ENCODE peak calls at places on chromosomes 4 and X, in seven cellular contexts. U, J, Q, C, W, G and D are unnamed samples.
A peak's percentile ranks its signal among the peaks of the same experiment; 100 is the strongest.

GRCh38 chr4:183073838-183074145 is 25.3 kb upstream of the WWC2 start:
- DNase-seq in J (no peak), W (no peak), Q (no peak), C (no peak), G (no peak), U (no peak), D (no peak)

GRCh38 chr4:15336410-15337184 is 91.2 kb upstream of the C1QTNF7 start:
- DNase-seq in C (no peak), J (no peak), Q (no peak), W (no peak), U (peak; percentile 92), G (no peak), D (no peak)

GRCh38 chr4:153335665-153336064 is 8.8 kb upstream of the MND1 start:
- DNase-seq in C (no peak), G (no peak), J (no peak), U (peak; percentile 77), W (no peak), Q (no peak), D (no peak)

GRCh38 chr4:163744861-163745260 is 250.4 kb downstream of the TMA16 start:
- DNase-seq in J (no peak), C (no peak), W (no peak), Q (no peak), U (no peak), G (no peak), D (no peak)

GRCh38 chr4:13640149-13640671 is 12.7 kb upstream of the BOD1L1 start:
- DNase-seq in C (no peak), W (no peak), G (no peak), Q (no peak), J (no peak), U (peak; percentile 88), D (peak; percentile 19)

GRCh38 chr4:17055788-17056187 is 157.3 kb upstream of the LDB2 start:
- DNase-seq in C (no peak), J (no peak), Q (no peak), G (no peak), W (no peak), U (peak; percentile 97), D (no peak)

GRCh38 chr4:108052511-108052910 is 62.8 kb downstream of the HADH start:
- DNase-seq in G (no peak), W (no peak), C (no peak), Q (no peak), J (no peak), U (no peak), D (no peak)

GRCh38 chr4:129043523-129043922 is 49.8 kb downstream of the SCLT1 start:
- DNase-seq in G (no peak), W (no peak), U (peak; percentile 9), C (no peak), J (no peak), Q (no peak), D (no peak)

GRCh38 chr4:59374416-59374815 is 1825.7 kb upstream of the ADGRL3 start:
- DNase-seq in U (no peak), J (no peak), W (no peak), G (no peak), Q (no peak), C (no peak), D (no peak)

GRCh38 chrX:103540145-103540544 is 20.9 kb upstream of the RAB40A start:
- DNase-seq in C (no peak), J (no peak), U (peak; percentile 58), Q (no peak), W (no peak), G (no peak), D (no peak)

GRCh38 chr4:140252144-140252741 is 98.3 kb upstream of the MAML3 start:
- DNase-seq in G (no peak), Q (peak; percentile 67), U (no peak), C (no peak), J (no peak), W (peak; percentile 69), D (peak; percentile 83)

GRCh38 chr4:85527815-85528214 is 52.9 kb downstream of the ARHGAP24 start:
- DNase-seq in W (no peak), G (no peak), Q (no peak), J (no peak), U (no peak), C (no peak), D (no peak)

GRCh38 chrX:149903889-149904748 is 23.1 kb downstream of the MAGEA8 start:
- DNase-seq in G (no peak), W (no peak), Q (no peak), U (peak; percentile 6), C (no peak), J (no peak), D (no peak)

GRCh38 chr4:128387600-128388351 is 100.2 kb upstream of the PGRMC2 start:
- DNase-seq in J (no peak), C (no peak), U (peak; percentile 43), Q (no peak), W (no peak), G (no peak), D (no peak)

GRCh38 chr4:135277116-135277979 is 1075.8 kb upstream of the PABPC4L start:
- DNase-seq in W (no peak), C (no peak), J (no peak), Q (no peak), U (peak; percentile 77), G (no peak), D (no peak)

GRCh38 chrX:20969565-20969964 is 404.7 kb upstream of the CNKSR2 start:
- DNase-seq in J (no peak), U (no peak), G (no peak), Q (no peak), W (no peak), C (no peak), D (no peak)

GRCh38 chr4:79049840-79050520 is 110.7 kb upstream of the PAQR3 start:
- DNase-seq in G (no peak), W (no peak), U (no peak), C (no peak), J (no peak), Q (no peak), D (no peak)

DNA sequence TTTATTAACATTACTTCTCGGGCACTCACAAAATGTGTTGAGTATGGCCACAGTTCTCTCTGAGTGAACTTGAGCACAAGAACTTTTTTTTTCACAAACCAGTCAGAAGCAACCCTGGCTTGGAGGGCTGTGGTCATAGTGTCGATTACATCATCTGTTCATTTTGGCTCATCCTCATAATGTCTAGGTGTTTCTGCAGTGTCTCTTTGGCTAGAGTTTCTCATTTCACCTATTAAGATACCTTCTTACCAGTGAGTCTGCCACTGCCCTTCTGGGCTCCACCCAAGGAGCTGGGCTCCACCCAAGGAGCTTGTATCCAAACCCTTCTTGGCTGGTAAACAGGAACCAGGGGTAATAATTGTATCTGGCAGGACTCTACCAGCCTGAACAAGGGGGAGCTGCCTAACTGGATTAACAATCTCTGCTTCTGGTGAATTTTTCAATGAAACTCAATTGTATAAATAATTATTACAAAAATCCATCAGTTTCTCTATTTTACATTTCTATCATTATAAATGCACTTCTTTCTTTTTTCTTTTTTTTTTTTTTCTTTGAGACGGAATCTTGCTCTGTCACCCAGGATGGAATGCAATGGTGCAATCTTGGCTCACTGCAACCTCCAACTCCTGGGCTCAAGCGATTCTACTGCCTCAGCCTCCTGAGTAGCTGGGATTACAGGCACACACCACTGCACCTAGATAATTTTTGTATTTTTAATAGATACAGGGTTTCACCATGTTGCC is 667.7 kb upstream of the SLIT2 start:
- DNase-seq in U (no peak), J (no peak), Q (no peak), C (no peak), W (no peak), G (no peak), D (no peak)
- H3K4me1 ChIP-seq in U (no peaks in the 10 kb centered on the region), J (peaks cover 16% of the 10 kb centered on the region), Q (no peaks in the 10 kb centered on the region), C (no peaks in the 10 kb centered on the region), W (no peaks in the 10 kb centered on the region), G (no peaks in the 10 kb centered on the region), D (no peaks in the 10 kb centered on the region)

GRCh38 chrX:16100673-16101072 is 22.7 kb upstream of the GRPR start:
- DNase-seq in G (peak; percentile 35), Q (peak; percentile 39), J (no peak), U (no peak), C (no peak), W (no peak), D (peak; percentile 17)
- H3K27me3 ChIP-seq in G (no peaks in the 10 kb centered on the region), Q (no peaks in the 10 kb centered on the region), J (no peaks in the 10 kb centered on the region), U (peaks cover 5% of the 10 kb centered on the region), C (no peaks in the 10 kb centered on the region), W (no peaks in the 10 kb centered on the region), D (no peaks in the 10 kb centered on the region)

GRCh38 chrX:155263854-155264628 is at the start of gene RAB39B:
- DNase-seq in G (peak; percentile 53), U (peak; percentile 68), Q (peak; percentile 79), C (peak; percentile 63), W (no peak), J (peak; percentile 39), D (peak; percentile 69)

GRCh38 chrX:155266446-155266845 is 2.2 kb upstream of the RAB39B start:
- DNase-seq in Q (no peak), G (no peak), W (no peak), J (no peak), C (no peak), U (no peak), D (no peak)

GRCh38 chrX:155259752-155260151 is 4.5 kb downstream of the RAB39B start:
- DNase-seq in W (no peak), G (no peak), J (no peak), C (no peak), U (no peak), Q (no peak), D (no peak)

DNA sequence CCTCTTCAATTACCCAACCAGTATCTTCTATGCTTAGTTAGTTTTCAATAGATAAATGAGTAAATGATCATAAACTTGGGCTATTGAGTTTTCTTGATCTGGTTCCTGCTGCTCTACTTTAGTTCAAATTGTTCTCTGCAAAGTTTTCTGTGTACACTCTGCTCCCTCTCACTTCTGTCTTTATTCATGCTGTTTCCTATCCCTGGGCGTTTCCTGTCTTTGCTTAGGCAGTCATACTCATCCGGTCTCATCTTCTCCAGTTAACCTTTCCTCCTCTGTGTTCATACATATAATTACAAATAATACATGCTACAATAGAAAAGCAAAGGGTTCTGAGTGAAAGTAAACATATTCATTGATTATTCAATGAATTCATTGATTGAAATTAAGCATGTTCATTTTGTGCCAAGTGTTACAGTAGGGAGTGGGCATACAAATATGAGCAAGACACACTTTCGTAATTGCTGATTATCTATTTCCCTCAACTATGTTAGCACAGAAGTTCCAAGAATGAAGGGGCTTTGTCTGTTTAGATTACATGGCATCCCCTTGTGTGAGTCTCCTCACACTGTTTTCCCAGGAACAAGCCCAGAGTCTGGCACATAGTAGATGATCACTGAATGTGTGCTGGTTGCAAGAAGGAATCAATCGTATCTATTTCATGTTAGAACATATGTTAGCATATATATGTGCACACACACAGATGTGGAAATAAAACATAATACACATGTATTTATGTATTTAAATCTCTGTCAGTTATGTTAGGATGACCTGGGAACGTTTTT is 1.1 kb downstream of the RAB39B start:
- DNase-seq in Q (no peak), J (no peak), C (no peak), G (no peak), U (no peak), W (no peak), D (no peak)
- H3K4me3 ChIP-seq in Q (no peak overlapping the region), J (no peak overlapping the region), C (no peak overlapping the region), G (no peak overlapping the region), U (no peak overlapping the region), W (no peak overlapping the region), D (peak overlapping the region; percentile 72)

DNA sequence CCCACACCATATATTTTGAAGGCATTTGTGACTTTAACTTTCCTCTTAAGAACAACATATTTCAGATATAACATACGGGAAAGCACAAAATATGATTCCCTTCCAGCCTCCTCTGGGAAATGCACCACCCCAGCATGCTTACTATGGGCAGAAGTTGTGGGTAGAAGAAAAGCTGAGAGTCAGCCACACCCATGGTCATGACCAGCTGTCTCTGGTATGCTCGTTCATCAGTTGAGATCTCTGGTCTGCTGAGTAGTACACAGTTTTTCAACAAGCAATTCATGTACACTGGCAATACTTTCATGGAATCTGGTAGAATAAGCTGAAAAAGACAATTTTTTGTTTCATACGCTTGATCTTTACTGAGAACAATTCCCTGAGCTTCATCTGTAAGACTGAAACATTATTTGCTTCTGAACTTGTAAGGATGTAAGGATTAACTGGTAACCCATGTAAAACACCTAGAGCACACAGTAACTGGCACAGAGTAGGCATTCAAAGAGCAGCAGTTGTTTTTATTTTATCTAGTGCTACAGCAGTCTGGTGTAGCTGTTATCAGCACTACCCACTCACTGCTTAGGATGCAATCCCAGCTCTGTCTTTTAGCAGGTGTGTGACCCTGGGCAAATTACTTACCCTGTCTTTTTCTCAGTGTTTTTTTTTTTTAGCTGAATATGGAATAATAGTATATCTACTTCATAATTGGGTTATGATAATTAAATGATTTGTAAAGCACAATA is 47.6 kb downstream of the METTL14 start:
- DNase-seq in J (no peak), U (peak; percentile 58), G (no peak), Q (no peak), C (no peak), W (no peak), D (no peak)
- H3K4me1 ChIP-seq in J (peaks cover 8% of the 10 kb centered on the region), U (peaks cover 3% of the 10 kb centered on the region), G (no peaks in the 10 kb centered on the region), Q (no peaks in the 10 kb centered on the region), C (no peaks in the 10 kb centered on the region), W (peaks cover 4% of the 10 kb centered on the region), D (no peaks in the 10 kb centered on the region)